ENCODE peak calls at places on chromosomes 2 and 18, in six cellular contexts. J, W, G, A, D and O are unnamed samples.

GRCh38 chr18:61502472-61502871 is 169.2 kb downstream of the CDH20 start:
- DNase-seq in J (peak), W (peak), G (peak), A (peak), D (peak), O (peak)

GRCh38 chr2:235841863-235842262 is 326.3 kb downstream of the GBX2 start:
- DNase-seq in J (no peak), W (no peak), G (no peak), A (no peak), D (no peak), O (no peak)

GRCh38 chr2:119245076-119245840 is 21.6 kb downstream of the STEAP3 start:
- DNase-seq in J (no peak), W (no peak), G (no peak), A (no peak), D (no peak), O (no peak)

GRCh38 chr2:179240481-179241451 is 23.9 kb downstream of the SESTD1 start:
- DNase-seq in J (peak), W (no peak), G (no peak), A (peak), D (no peak), O (no peak)

GRCh38 chr18:62073461-62073860 is 113.4 kb downstream of the PIGN start:
- DNase-seq in J (no peak), W (no peak), G (no peak), A (no peak), D (no peak), O (no peak)

GRCh38 chr18:5068856-5069255 is 128.2 kb downstream of the AKAIN1 start:
- DNase-seq in J (no peak), W (no peak), G (no peak), A (no peak), D (no peak), O (no peak)

GRCh38 chr2:172743143-172743542 is 7.5 kb downstream of the RAPGEF4 start:
- DNase-seq in J (no peak), W (no peak), G (peak), A (no peak), D (no peak), O (no peak)

GRCh38 chr2:240469239-240469636 is 33.8 kb downstream of the GPC1 start:
- DNase-seq in J (no peak), W (no peak), G (no peak), A (no peak), D (no peak), O (no peak)

GRCh38 chr18:70263336-70263735 is 25.5 kb upstream of the SOCS6 start:
- DNase-seq in J (no peak), W (no peak), G (no peak), A (no peak), D (no peak), O (no peak)

GRCh38 chr2:48482774-48483173 is 47.2 kb upstream of the STON1 start:
- DNase-seq in J (no peak), W (no peak), G (peak), A (no peak), D (no peak), O (no peak)

GRCh38 chr2:132407767-132408166 is 8.8 kb upstream of the GPR39 start:
- DNase-seq in J (no peak), W (no peak), G (no peak), A (no peak), D (no peak), O (no peak)

GRCh38 chr2:130835766-130836015 is 1.0 kb upstream of the ARHGEF4 start:
- DNase-seq in J (no peak), W (no peak), G (no peak), A (no peak), D (no peak), O (no peak)

GRCh38 chr2:227889336-227889735 is 17.9 kb downstream of the DAW1 start:
- DNase-seq in J (no peak), W (no peak), G (no peak), A (no peak), D (no peak), O (no peak)

GRCh38 chr2:25817006-25817405 is 61.3 kb downstream of the ASXL2 start:
- DNase-seq in J (no peak), W (no peak), G (no peak), A (no peak), D (no peak), O (no peak)

GRCh38 chr2:57987835-57988573 is 58.6 kb upstream of the VRK2 start:
- DNase-seq in J (no peak), W (no peak), G (no peak), A (no peak), D (no peak), O (no peak)

GRCh38 chr2:108583903-108584520 is 49.7 kb downstream of the LIMS1 start:
- DNase-seq in J (peak), W (peak), G (peak), A (peak), D (no peak), O (peak)

GRCh38 chr2:10267551-10268465 is 34.9 kb upstream of the HPCAL1 start:
- DNase-seq in J (no peak), W (no peak), G (no peak), A (peak), D (no peak), O (no peak)

GRCh38 chr2:41710944-41711343 is 336.9 kb upstream of the PKDCC start:
- DNase-seq in J (no peak), W (no peak), G (no peak), A (no peak), D (no peak), O (no peak)

GRCh38 chr18:37582306-37582705 is 16.7 kb upstream of the CELF4 start:
- DNase-seq in J (no peak), W (no peak), G (no peak), A (no peak), D (no peak), O (no peak)

GRCh38 chr2:98308068-98308467 is 38.2 kb upstream of the CNGA3 start:
- DNase-seq in J (no peak), W (no peak), G (no peak), A (no peak), D (no peak), O (no peak)

GRCh38 chr18:44536619-44537018 is 144.1 kb upstream of the SETBP1 start:
- DNase-seq in J (no peak), W (no peak), G (no peak), A (no peak), D (no peak), O (no peak)

GRCh38 chr2:237213325-237214040 is 127.8 kb downstream of the COPS8 start:
- DNase-seq in J (no peak), W (no peak), G (peak), A (no peak), D (no peak), O (no peak)

GRCh38 chr2:121803503-121803902 is 48.1 kb downstream of the TSN start:
- DNase-seq in J (no peak), W (no peak), G (no peak), A (no peak), D (no peak), O (peak)

GRCh38 chr2:241577413-241578122 is 19.0 kb downstream of the BOK start:
- DNase-seq in J (no peak), W (no peak), G (peak), A (no peak), D (no peak), O (no peak)

GRCh38 chr2:241573741-241574140 is 15.2 kb downstream of the BOK start:
- DNase-seq in J (no peak), W (no peak), G (no peak), A (no peak), D (no peak), O (no peak)

GRCh38 chr2:241574911-241575623 is 16.5 kb downstream of the BOK start:
- DNase-seq in J (no peak), W (no peak), G (no peak), A (no peak), D (no peak), O (no peak)

GRCh38 chr2:241575624-241576292 is 17.2 kb downstream of the BOK start:
- DNase-seq in J (no peak), W (no peak), G (no peak), A (no peak), D (no peak), O (no peak)

DNA sequence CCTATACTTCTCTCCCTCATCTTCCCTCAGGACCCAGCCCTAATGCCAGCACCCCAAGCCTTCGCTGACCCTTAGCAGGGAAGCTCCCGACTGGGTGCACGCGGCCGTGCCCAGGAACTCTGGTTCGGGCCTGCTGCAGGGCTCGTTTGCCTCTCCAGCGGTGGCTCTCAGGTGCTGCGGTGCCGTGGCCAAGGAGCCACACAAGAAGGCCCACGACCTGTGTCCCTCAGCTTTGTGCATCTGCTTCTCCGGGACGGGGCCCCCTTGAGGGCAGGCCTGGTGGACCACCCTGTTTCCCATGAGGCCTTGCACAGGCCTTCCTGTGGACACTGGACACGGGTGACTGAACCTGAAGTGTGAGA is 17.7 kb downstream of the BOK start:
- DNase-seq in J (no peak), W (no peak), G (no peak), A (no peak), D (no peak), O (no peak)
- TF ChIP-seq CTCF in J (no peak), W (no peak), G (no peak), A (peak), D (no peak), O (no peak)

DNA sequence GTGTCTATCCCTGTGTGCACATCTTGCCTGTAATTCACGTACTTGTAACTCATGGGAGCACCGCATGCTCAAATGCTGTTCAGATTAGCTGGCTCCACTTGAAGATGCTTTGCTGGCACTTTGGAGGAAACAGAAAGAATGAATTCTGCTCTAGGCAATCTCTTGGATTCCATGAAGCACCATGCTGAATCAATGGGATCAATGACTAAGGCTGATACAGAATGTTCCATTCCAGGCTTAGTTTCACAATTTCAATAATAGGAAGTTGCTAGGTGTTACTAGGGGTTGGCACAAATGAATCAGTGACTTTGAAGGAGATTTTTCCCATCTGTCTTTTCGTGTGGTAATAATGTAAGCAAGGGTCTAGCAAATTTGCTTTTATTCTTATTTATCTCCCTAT is 328.8 kb downstream of the OSR1 start:
- DNase-seq in J (no peak), W (no peak), G (no peak), A (no peak), D (no peak), O (no peak)
- TF ChIP-seq MYC in J (no peak), W (no peak), G (no peak), A (no peak), D (no peak), O (no peak)

DNA sequence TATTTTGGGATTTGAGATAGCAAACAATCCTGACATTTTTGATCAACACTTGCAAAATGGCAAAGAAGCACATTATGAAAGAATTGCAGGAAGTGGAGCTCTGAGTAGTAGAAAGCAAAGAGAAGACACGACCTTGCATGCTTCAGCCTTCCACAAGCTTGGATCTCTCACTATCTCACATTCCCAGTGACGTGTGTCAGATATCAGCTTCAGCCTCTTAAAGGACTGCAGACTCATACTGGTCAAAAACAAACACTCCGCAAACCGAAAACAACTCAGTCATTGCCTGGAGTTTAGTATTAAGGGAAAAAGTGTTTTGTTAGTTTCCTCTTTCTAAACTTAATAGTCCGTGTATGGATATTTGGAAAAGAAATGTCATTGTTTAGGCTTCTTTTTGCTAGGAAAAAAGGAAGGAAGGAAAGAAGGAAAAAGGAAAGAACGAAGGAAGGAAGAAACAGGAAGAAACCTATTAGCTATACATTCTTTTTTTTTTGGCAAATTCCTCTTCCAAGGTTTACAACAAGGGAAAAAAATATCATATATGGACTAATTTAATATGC is 32.6 kb upstream of the SLC40A1 start:
- DNase-seq in J (peak), W (peak), G (peak), A (peak), D (no peak), O (no peak)
- TF ChIP-seq POLR2A in J (peak), W (no peak), G (peak), A (no peak), D (no peak), O (no peak)

DNA sequence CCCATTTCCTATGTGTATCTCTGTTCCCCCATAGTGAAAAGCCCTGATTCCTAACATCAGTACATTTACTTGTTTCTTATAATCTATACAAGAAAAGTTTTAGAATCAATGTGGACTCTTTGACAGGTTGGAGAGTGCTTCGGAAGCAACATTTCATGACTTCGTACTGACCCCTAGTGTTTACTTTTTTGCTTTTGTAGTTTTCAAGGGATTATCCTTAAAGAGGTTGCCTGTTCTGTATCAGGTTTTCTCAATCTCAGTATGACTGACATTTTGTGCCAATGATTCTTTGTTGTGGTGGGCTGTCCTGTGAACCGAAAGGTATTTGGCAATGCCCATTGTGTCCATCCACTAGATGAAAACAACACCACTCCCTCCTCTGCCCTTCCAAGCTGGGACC is 43.3 kb upstream of the SERPINB2 start:
- DNase-seq in J (no peak), W (no peak), G (peak), A (no peak), D (no peak), O (peak)
- TF ChIP-seq CTCF in J (no peak), W (peak), G (peak), A (peak), D (peak), O (peak)

DNA sequence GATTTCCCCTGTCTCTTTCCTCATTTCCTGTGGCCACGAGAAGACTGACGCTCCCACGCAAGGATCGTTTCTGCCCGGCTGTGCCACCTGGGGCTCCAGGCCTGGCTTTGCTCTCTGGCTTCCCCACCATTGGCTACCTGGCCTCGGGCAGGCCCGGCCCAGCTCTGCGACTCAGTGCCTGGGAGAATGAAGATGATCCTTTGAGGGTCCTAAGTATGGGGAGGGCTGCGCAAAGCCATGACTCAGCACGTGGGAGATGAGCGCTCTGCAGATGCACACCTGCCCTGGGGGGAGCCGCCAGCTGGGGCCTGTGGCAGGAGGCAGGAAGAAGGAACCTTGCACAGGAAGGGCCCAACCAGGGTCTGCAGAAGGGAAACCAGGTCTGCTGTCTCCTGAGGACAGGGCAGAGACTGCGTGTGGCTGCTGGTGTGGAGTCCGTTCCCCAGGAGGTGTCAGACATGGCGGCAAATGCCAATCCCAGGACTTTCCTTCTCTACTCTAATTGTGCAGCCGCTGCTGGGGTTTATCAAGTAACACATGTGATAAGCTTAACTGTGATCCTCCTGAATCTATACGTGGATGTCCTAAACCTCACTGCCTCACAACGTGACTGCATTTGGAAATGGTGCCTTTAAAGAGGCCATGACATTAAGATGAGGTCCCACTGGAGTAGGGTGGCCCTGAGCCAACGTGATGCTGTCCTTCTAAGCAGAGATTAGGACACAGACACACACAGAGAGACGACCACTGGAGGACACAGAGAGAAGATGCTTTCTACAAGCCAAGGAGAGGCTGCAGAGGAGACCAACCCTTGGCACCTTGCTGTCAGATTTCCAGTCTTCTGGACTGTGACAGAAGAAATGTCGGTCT is 32.8 kb downstream of the MBP start:
- DNase-seq in J (no peak), W (no peak), G (no peak), A (no peak), D (no peak), O (peak)
- TF ChIP-seq MYC in J (no peak), W (no peak), G (no peak), A (no peak), D (no peak), O (no peak)

DNA sequence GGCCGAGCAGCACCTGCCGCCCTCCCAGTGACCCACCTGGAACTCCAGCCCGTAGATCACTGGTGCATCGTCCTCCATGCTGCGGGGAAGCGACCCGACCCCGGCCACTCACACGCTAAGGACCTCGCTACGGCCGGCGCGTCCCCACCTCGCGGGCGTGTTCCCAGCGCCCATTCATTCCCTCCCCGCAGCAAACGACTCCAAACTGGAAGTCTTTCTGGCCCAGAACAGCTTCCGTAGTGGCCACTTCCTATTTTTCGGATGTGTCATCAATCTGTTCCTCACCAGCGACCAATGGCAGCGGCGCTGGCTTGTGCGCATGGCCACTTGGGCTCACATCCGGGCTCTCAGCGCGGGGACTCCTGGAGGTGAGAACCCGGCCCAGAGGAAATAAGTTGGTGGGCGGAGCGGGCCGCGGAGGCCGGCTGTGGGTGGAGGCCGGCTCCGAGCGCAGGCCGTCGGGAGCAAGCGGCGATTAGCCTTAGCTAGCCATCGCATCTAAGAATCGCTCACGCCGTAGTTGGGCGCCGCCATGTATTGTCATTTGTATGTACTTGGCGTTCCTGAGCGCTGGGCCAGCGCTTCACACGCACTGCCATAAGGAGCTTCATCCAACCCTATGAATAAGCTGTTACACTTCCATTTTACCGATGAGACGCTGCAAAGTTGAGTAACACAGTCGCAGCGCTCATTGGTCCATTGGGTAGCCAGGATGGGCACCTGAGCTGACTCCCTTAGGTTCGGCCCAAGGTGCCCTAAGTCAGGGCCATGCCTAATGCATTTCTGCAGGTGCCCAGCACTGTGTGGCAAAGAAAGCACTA is at the start of gene EIPR1:
- DNase-seq in J (peak), W (peak), G (peak), A (peak), D (peak), O (peak)
- TF ChIP-seq POLR2A in J (peak), W (peak), G (peak), A (peak), D (peak), O (peak)

GRCh38 chr2:3868012-3868411 is 164.6 kb downstream of the DCDC2C start:
- DNase-seq in J (no peak), W (no peak), G (no peak), A (no peak), D (no peak), O (no peak)

GRCh38 chr2:3868426-3868825 is 165.1 kb downstream of the DCDC2C start:
- DNase-seq in J (no peak), W (no peak), G (no peak), A (no peak), D (no peak), O (no peak)

GRCh38 chr2:3870222-3870621 is 166.8 kb downstream of the DCDC2C start:
- DNase-seq in J (no peak), W (no peak), G (no peak), A (no peak), D (no peak), O (no peak)

GRCh38 chr2:3873899-3874298 is 170.5 kb downstream of the DCDC2C start:
- DNase-seq in J (no peak), W (no peak), G (no peak), A (no peak), D (no peak), O (no peak)

DNA sequence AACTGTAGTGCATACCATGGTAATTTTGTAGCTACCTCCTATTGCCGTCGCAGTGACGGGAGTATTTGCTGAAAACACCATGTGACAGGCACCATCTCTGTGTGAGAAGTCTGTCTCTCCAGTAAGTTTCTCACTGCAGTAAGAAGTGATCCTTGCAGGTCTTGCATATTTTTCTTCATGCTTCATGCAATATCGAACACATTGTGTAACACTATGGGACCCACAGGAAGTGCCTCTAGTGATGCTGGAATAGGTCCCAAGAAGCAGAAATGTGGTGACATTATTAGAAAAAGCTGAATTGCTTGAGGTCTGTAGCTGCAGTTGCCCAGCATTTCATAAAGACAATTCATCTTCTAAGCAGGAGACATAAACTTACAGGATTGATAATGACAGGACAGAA is 167.6 kb downstream of the DCDC2C start:
- DNase-seq in J (no peak), W (no peak), G (no peak), A (no peak), D (no peak), O (peak)
- TF ChIP-seq CTCF in J (no peak), W (no peak), G (no peak), A (no peak), D (no peak), O (no peak)